ENCODE peak calls at places on chromosomes 11 and 22, in four cellular contexts. K is mesendoderm; P is naive thymus-derived CD4-positive, alpha-beta T cell; U is Caco-2. T is an unnamed sample.

GRCh38 chr11:75421035-75421602 is 11.9 kb downstream of the KLHL35 start:
- DNase-seq in K (no peak), P (no peak), U (no peak), T (no peak)

GRCh38 chr22:23782649-23783048 is 4.1 kb upstream of the SMARCB1 start:
- DNase-seq in K (no peak), P (no peak), U (no peak), T (no peak)

GRCh38 chr22:23831261-23831660 is 7.5 kb downstream of the DERL3 start:
- DNase-seq in K (no peak), P (no peak), U (no peak), T (no peak)

GRCh38 chr11:17748044-17748443 is 13.5 kb downstream of the KCNC1 start:
- DNase-seq in K (no peak), P (no peak), U (no peak), T (no peak)

GRCh38 chr11:88340366-88340930 is 2.9 kb upstream of the CTSC start:
- DNase-seq in K (no peak), P (no peak), U (no peak), T (no peak)

GRCh38 chr22:32775957-32776356 is 25.5 kb upstream of the TIMP3 start:
- DNase-seq in K (peak; percentile 60), P (no peak), U (peak; percentile 58), T (no peak)

GRCh38 chr11:107780775-107781174 is 68.9 kb upstream of the SLN start:
- DNase-seq in K (no peak), P (no peak), U (no peak), T (no peak)

GRCh38 chr11:17734418-17734911 is at the start of gene KCNC1:
- DNase-seq in K (peak; percentile 59), P (no peak), U (peak; percentile 63), T (peak; percentile 64)

GRCh38 chr11:132060546-132060945 is 690.1 kb downstream of the NTM start:
- DNase-seq in K (no peak), P (no peak), U (no peak), T (no peak)

GRCh38 chr11:77188912-77189491 is 61.0 kb downstream of the MYO7A start:
- DNase-seq in K (no peak), P (no peak), U (peak; percentile 38), T (no peak)

GRCh38 chr11:133819114-133819513 is 26.2 kb downstream of the SPATA19 start:
- DNase-seq in K (no peak), P (no peak), U (no peak), T (no peak)

GRCh38 chr11:132541794-132542193 is 990.5 kb downstream of the OPCML start:
- DNase-seq in K (no peak), P (no peak), U (no peak), T (no peak)

GRCh38 chr11:12376259-12376971 is 956 bp upstream of the PARVA start:
- DNase-seq in K (peak; percentile 23), P (no peak), U (no peak), T (peak; percentile 41)

GRCh38 chr11:75492181-75492820 is 33.4 kb downstream of the GDPD5 start:
- DNase-seq in K (peak; percentile 81), P (peak; percentile 40), U (peak; percentile 41), T (no peak)

GRCh38 chr11:126465573-126466287 is 110.2 kb downstream of the ST3GAL4 start:
- DNase-seq in K (no peak), P (peak; percentile 28), U (no peak), T (no peak)

GRCh38 chr11:76803811-76804600 is 20.9 kb downstream of the TSKU start:
- DNase-seq in K (no peak), P (peak; percentile 40), U (no peak), T (no peak)

GRCh38 chr11:28981331-28981865 is 873.2 kb downstream of the METTL15 start:
- DNase-seq in K (no peak), P (no peak), U (no peak), T (peak; percentile 57)

GRCh38 chr11:72625746-72626636 is 48.2 kb downstream of the PDE2A start:
- DNase-seq in K (no peak), P (no peak), U (peak; percentile 56), T (no peak)

GRCh38 chr11:94876645-94877445 is 96.5 kb downstream of the CWC15 start:
- DNase-seq in K (peak; percentile 50), P (no peak), U (no peak), T (peak; percentile 97)

GRCh38 chr22:18955696-18956095 is 19.6 kb upstream of the PRODH start:
- DNase-seq in K (no peak), P (no peak), U (no peak), T (no peak)

DNA sequence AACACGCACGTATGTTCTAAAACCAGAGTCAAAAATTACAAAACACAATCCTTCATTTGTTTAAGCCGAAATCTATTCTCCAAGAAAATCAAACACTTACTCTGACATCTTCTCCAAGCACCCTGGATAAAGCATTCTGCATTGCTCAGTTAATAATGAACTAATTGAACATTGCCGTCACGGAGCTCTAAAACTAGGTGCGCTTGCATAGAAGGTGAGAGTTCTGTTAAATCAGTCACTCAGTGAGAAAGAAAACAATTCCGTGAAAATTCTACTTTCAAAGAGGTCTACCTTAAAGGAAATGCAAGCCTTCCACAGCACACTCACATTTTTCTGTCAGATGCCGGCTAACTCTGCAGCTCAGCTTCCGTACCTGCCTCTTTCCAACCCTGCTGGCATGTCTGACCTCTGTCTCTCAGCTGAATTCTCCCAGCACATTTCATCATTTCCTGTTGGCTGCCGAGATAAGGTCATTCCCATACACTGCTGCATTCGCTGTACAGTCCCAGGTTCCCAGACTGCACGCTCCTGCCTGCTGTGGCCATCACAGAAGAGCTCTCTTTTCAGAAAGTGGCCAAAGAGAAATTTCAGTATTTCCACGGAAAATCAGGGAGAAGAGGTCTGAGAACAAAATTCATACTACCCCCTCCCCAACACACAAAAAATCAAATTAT is 55.3 kb downstream of the PACSIN2 start:
- DNase-seq in K (peak; percentile 84), P (no peak), U (peak; percentile 81), T (peak; percentile 61)
- H3K4me3 ChIP-seq in K (no peak overlapping the region), P (no peak overlapping the region), U (peak overlapping the region; percentile 4), T (peak overlapping the region; percentile 37)

GRCh38 chr11:117488996-117489952 is 161.6 kb downstream of the CEP164 start:
- DNase-seq in K (no peak), P (no peak), U (no peak), T (no peak)
- H3K4me3 ChIP-seq in K (no peak overlapping the region), P (no peak overlapping the region), U (no peak overlapping the region), T (no peak overlapping the region)

DNA sequence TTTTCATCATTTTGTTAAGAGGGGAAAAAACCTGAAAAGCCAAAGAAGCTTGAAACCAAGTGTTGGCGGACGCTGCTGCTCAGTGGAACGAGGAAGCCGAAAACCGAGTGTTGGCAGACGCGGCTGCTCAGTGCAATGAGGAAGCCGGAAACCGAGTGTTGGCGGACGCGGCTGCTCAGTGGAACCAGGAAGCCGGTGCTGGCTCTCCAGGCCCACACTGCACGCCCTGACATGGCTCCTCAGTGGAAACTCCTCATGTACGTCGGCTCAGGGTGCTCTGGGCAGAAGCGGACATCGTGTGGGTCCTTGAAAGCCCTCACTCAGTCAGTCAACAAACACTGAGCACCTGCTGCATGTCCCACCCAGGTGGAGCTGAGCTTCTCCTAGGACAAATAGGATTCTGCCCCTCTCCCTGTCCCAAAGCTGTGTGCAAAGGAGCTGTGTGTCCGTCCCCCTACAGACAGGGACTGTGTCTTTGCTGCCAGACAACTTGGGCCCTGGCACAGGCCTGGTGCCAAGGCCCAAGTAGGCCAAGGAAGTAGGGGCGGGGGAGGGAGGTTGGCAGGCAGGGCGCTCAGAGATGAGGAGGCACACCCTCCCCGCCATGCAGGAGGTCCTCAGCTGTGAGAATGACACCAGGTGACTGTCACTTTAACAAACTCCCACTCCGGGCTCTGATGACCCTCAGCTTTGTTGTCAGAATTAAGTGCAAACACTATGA is 37.3 kb downstream of the PHF21B start:
- DNase-seq in K (no peak), P (no peak), U (no peak), T (no peak)
- H3K4me3 ChIP-seq in K (no peak overlapping the region), P (no peak overlapping the region), U (no peak overlapping the region), T (no peak overlapping the region)

GRCh38 chr11:62880803-62881578 is at the start of gene SLC3A2:
- DNase-seq in K (peak; percentile 92), P (peak; percentile 88), U (peak; percentile 87), T (peak; percentile 93)

GRCh38 chr11:62881579-62882427 is 1.1 kb downstream of the SLC3A2 start:
- DNase-seq in K (peak; percentile 99), P (peak; percentile 86), U (peak; percentile 97), T (peak; percentile 99)

GRCh38 chr11:62883677-62884076 is 3.0 kb downstream of the SLC3A2 start:
- DNase-seq in K (no peak), P (no peak), U (no peak), T (peak; percentile 56)

GRCh38 chr11:62882428-62882742 is 1.7 kb downstream of the SLC3A2 start:
- DNase-seq in K (no peak), P (no peak), U (no peak), T (no peak)

GRCh38 chr11:62882811-62883496 is 2.3 kb downstream of the SLC3A2 start:
- DNase-seq in K (no peak), P (no peak), U (no peak), T (peak; percentile 21)
- H3K4me3 ChIP-seq in K (peak overlapping the region; percentile 19), P (peak overlapping the region; percentile 97), U (peak overlapping the region; percentile 99), T (peak overlapping the region; percentile 99)

GRCh38 chr11:124717421-124717785 is 22.3 kb upstream of the NRGN start:
- DNase-seq in K (no peak), P (no peak), U (no peak), T (no peak)
- H3K4me3 ChIP-seq in K (no peak overlapping the region), P (peak overlapping the region; percentile 48), U (no peak overlapping the region), T (peak overlapping the region; percentile 76)

DNA sequence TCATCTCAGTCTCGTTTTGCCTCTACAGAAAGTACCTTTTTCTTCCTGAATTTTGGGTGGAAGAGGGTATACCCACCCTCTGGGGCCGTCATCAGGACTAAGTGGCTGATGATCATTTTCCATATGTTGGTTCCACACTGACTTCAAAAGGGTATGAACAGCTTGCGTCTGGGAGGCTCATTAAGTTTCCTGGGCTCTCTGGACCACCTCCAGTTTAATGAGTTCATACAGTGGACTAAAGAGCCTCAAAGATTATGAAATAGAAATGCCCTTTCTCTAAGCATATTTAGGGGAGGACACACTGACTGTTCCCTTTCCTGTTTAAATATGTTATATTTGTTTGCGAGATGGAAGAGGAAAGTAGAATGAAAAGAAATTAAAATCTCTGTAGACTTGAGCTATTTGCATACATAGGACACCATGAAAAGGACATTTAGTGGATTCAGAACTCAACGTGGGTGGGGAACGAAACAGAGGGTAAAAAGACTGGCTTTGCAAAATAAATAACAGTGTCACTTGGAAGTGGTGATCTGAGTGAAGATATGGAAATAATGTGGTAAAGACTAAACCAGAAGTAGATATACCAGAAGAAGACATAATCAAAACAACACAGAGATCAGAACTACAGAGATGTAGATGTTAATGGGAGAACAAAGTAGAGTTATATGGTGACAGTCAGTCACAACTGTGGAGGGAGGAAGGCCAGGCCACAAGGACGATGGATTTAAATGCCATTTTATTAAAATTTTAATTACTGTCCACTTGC is 18.7 kb downstream of the LDLRAD3 start:
- DNase-seq in K (no peak), P (no peak), U (no peak), T (no peak)
- H3K4me3 ChIP-seq in K (no peak overlapping the region), P (no peak overlapping the region), U (no peak overlapping the region), T (no peak overlapping the region)

T was measured in adipocyte.